ENCODE peak calls at places on chromosomes 4 and X, in seven cellular contexts. One of them, this sample, is unnamed.

GRCh38 chr4:79684516-79684915 is 276.5 kb upstream of the GK2 start:
- DNase-seq in left lung: no peak
- DNase-seq in upper lobe of right lung: no peak
- DNase-seq in OCI-LY7: no peak
- DNase-seq in HCT116: no peak
- DNase-seq in prostate gland: no peak
- DNase-seq in heart right ventricle: no peak
- DNase-seq in this sample: no peak

GRCh38 chr4:71064521-71064920 is 71.1 kb downstream of the DCK start:
- DNase-seq in HCT116: no peak
- DNase-seq in OCI-LY7: no peak
- DNase-seq in left lung: no peak
- DNase-seq in prostate gland: no peak
- DNase-seq in upper lobe of right lung: no peak
- DNase-seq in heart right ventricle: no peak
- DNase-seq in this sample: no peak

GRCh38 chr4:111618908-111619307 is 526.3 kb upstream of the FAM241A start:
- DNase-seq in HCT116: no peak
- DNase-seq in prostate gland: no peak
- DNase-seq in left lung: no peak
- DNase-seq in OCI-LY7: no peak
- DNase-seq in heart right ventricle: no peak
- DNase-seq in upper lobe of right lung: no peak
- DNase-seq in this sample: no peak

GRCh38 chr4:175811171-175811570 is 893 bp downstream of the GPM6A start:
- DNase-seq in heart right ventricle: no peak
- DNase-seq in HCT116: no peak
- DNase-seq in left lung: no peak
- DNase-seq in prostate gland: no peak
- DNase-seq in upper lobe of right lung: no peak
- DNase-seq in OCI-LY7: no peak
- DNase-seq in this sample: no peak

GRCh38 chr4:8558080-8558960 is 21.9 kb upstream of the GPR78 start:
- DNase-seq in heart right ventricle: no peak
- DNase-seq in prostate gland: no peak
- DNase-seq in left lung: no peak
- DNase-seq in HCT116: no peak
- DNase-seq in upper lobe of right lung: peak
- DNase-seq in OCI-LY7: no peak
- DNase-seq in this sample: no peak

GRCh38 chr4:14262221-14262620 is 634.7 kb upstream of the BOD1L1 start:
- DNase-seq in left lung: no peak
- DNase-seq in HCT116: no peak
- DNase-seq in upper lobe of right lung: no peak
- DNase-seq in OCI-LY7: no peak
- DNase-seq in heart right ventricle: no peak
- DNase-seq in prostate gland: no peak
- DNase-seq in this sample: no peak

GRCh38 chr4:108117473-108118182 is 51.1 kb downstream of the LEF1 start:
- DNase-seq in HCT116: no peak
- DNase-seq in OCI-LY7: peak
- DNase-seq in upper lobe of right lung: no peak
- DNase-seq in left lung: no peak
- DNase-seq in prostate gland: no peak
- DNase-seq in heart right ventricle: no peak
- DNase-seq in this sample: no peak

GRCh38 chr4:113692809-113693411 is 68.6 kb downstream of the CAMK2D start:
- DNase-seq in upper lobe of right lung: no peak
- DNase-seq in heart right ventricle: no peak
- DNase-seq in HCT116: no peak
- DNase-seq in OCI-LY7: peak
- DNase-seq in left lung: no peak
- DNase-seq in prostate gland: no peak
- DNase-seq in this sample: no peak

GRCh38 chr4:118849867-118850812 is 14.2 kb upstream of the SEC24D start:
- DNase-seq in upper lobe of right lung: no peak
- DNase-seq in HCT116: no peak
- DNase-seq in left lung: no peak
- DNase-seq in prostate gland: no peak
- DNase-seq in OCI-LY7: peak
- DNase-seq in heart right ventricle: no peak
- DNase-seq in this sample: no peak

GRCh38 chrX:13791559-13791958 is 25.3 kb downstream of the GPM6B start:
- DNase-seq in left lung: no peak
- DNase-seq in upper lobe of right lung: no peak
- DNase-seq in prostate gland: peak
- DNase-seq in heart right ventricle: no peak
- DNase-seq in OCI-LY7: no peak
- DNase-seq in HCT116: no peak
- DNase-seq in this sample: no peak

GRCh38 chr4:18022572-18023039 is 1.1 kb upstream of the LCORL start:
- DNase-seq in left lung: no peak
- DNase-seq in upper lobe of right lung: no peak
- DNase-seq in OCI-LY7: no peak
- DNase-seq in prostate gland: no peak
- DNase-seq in HCT116: no peak
- DNase-seq in heart right ventricle: no peak
- DNase-seq in this sample: no peak

GRCh38 chr4:12146349-12146748 is 717.7 kb upstream of the HS3ST1 start:
- DNase-seq in heart right ventricle: no peak
- DNase-seq in left lung: no peak
- DNase-seq in HCT116: no peak
- DNase-seq in upper lobe of right lung: no peak
- DNase-seq in prostate gland: no peak
- DNase-seq in OCI-LY7: no peak
- DNase-seq in this sample: no peak

GRCh38 chr4:139887378-139887801 is 221.8 kb downstream of the MGST2 start:
- DNase-seq in heart right ventricle: no peak
- DNase-seq in HCT116: no peak
- DNase-seq in OCI-LY7: no peak
- DNase-seq in prostate gland: no peak
- DNase-seq in left lung: no peak
- DNase-seq in upper lobe of right lung: no peak
- DNase-seq in this sample: no peak

GRCh38 chr4:87053064-87053693 is 118.4 kb downstream of the AFF1 start:
- DNase-seq in heart right ventricle: no peak
- DNase-seq in HCT116: no peak
- DNase-seq in prostate gland: no peak
- DNase-seq in left lung: no peak
- DNase-seq in OCI-LY7: no peak
- DNase-seq in upper lobe of right lung: no peak
- DNase-seq in this sample: no peak

GRCh38 chrX:105543271-105543670 is 279.1 kb upstream of the NRK start:
- DNase-seq in left lung: no peak
- DNase-seq in upper lobe of right lung: no peak
- DNase-seq in OCI-LY7: no peak
- DNase-seq in HCT116: no peak
- DNase-seq in prostate gland: no peak
- DNase-seq in heart right ventricle: no peak
- DNase-seq in this sample: no peak

GRCh38 chr4:152307669-152308068 is 228.2 kb downstream of the FBXW7 start:
- DNase-seq in heart right ventricle: no peak
- DNase-seq in prostate gland: no peak
- DNase-seq in HCT116: no peak
- DNase-seq in left lung: no peak
- DNase-seq in OCI-LY7: peak
- DNase-seq in upper lobe of right lung: no peak
- DNase-seq in this sample: no peak

GRCh38 chr4:152308925-152309324 is 227.0 kb downstream of the FBXW7 start:
- DNase-seq in prostate gland: no peak
- DNase-seq in heart right ventricle: no peak
- DNase-seq in OCI-LY7: no peak
- DNase-seq in left lung: no peak
- DNase-seq in HCT116: no peak
- DNase-seq in upper lobe of right lung: no peak
- DNase-seq in this sample: peak

GRCh38 chr4:152299553-152299952 is 236.3 kb downstream of the FBXW7 start:
- DNase-seq in left lung: no peak
- DNase-seq in HCT116: no peak
- DNase-seq in upper lobe of right lung: no peak
- DNase-seq in prostate gland: no peak
- DNase-seq in OCI-LY7: no peak
- DNase-seq in heart right ventricle: no peak
- DNase-seq in this sample: no peak

GRCh38 chr4:152301381-152301780 is 234.5 kb downstream of the FBXW7 start:
- DNase-seq in upper lobe of right lung: no peak
- DNase-seq in left lung: no peak
- DNase-seq in OCI-LY7: no peak
- DNase-seq in heart right ventricle: no peak
- DNase-seq in HCT116: no peak
- DNase-seq in prostate gland: no peak
- DNase-seq in this sample: no peak

DNA sequence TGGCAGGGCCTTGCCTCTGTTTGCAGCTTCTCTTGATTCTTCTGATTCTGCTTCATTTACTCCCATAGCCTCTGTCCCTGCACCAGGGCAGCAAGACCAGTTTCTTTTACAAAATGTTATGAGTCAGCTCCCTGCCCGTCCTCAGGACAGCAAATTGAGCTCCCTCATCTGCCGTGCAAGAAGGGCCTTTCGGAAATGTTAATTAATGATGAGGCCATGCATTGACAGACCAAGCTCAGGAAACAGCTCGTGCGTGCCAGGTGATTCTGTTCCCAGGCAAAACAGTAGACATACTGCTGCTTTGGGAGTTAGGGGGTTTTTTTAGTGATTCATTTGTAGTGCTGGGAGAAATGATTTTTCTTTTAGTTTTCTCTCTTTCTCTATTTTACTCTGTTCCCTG is 231.7 kb downstream of the FBXW7 start:
- DNase-seq in HCT116: no peak
- DNase-seq in upper lobe of right lung: no peak
- DNase-seq in prostate gland: no peak
- DNase-seq in heart right ventricle: no peak
- DNase-seq in left lung: no peak
- DNase-seq in OCI-LY7: no peak
- DNase-seq in this sample: no peak
- H3K4me3 ChIP-seq in HCT116: no peak
- H3K4me3 ChIP-seq in upper lobe of right lung: no peak
- H3K4me3 ChIP-seq in prostate gland: no peak
- H3K4me3 ChIP-seq in heart right ventricle: no peak
- H3K4me3 ChIP-seq in left lung: no peak
- H3K4me3 ChIP-seq in OCI-LY7: no peak
- H3K4me3 ChIP-seq in this sample: no peak

GRCh38 chr4:77578145-77578544 is 27.5 kb upstream of the CXCL13 start:
- DNase-seq in prostate gland: no peak
- DNase-seq in upper lobe of right lung: no peak
- DNase-seq in OCI-LY7: no peak
- DNase-seq in HCT116: no peak
- DNase-seq in left lung: no peak
- DNase-seq in heart right ventricle: no peak
- DNase-seq in this sample: no peak
- TF ChIP-seq CTCF in prostate gland: no peak
- TF ChIP-seq CTCF in upper lobe of right lung: no peak
- TF ChIP-seq CTCF in OCI-LY7: peak
- TF ChIP-seq CTCF in HCT116: no peak
- TF ChIP-seq CTCF in left lung: no peak
- TF ChIP-seq CTCF in heart right ventricle: no peak
- TF ChIP-seq CTCF in this sample: peak

DNA sequence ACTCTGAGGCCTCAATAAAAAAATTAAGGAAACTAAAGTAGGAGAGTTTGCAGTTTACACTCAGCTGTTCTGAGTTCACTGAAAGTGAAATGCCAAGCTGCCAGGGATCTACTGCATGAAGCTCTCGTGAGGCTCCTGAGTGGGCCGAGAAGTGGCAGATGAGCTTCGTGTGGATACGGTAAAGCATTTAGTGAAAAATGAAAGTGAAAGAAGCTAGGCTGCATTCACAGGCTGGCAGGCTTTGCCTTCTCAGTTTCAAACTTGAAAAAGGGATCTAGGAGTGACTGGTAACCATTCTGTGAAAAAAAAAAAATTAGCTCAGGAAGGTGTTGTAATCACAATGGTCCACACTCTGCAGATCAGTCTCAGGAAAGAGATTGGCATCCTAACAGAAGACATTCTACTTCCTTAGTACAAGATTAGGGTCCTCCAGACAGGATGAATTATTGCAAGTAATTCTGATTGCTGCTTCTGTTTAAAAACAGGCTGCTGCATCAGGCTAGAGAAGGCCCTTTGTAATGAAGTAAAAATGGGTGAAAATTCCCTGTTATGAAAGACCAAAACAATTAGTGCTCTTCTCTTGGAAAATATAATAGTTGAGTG is 679.9 kb downstream of the RPA4 start:
- DNase-seq in HCT116: no peak
- DNase-seq in heart right ventricle: no peak
- DNase-seq in left lung: no peak
- DNase-seq in OCI-LY7: peak
- DNase-seq in prostate gland: peak
- DNase-seq in upper lobe of right lung: no peak
- DNase-seq in this sample: peak
- H3K4me3 ChIP-seq in HCT116: no peak
- H3K4me3 ChIP-seq in heart right ventricle: peak
- H3K4me3 ChIP-seq in left lung: peak
- H3K4me3 ChIP-seq in OCI-LY7: peak
- H3K4me3 ChIP-seq in prostate gland: no peak
- H3K4me3 ChIP-seq in upper lobe of right lung: peak
- H3K4me3 ChIP-seq in this sample: peak

GRCh38 chrX:101460669-101461068 is 24.6 kb upstream of the ARMCX4 start:
- DNase-seq in HCT116: no peak
- DNase-seq in upper lobe of right lung: no peak
- DNase-seq in heart right ventricle: no peak
- DNase-seq in OCI-LY7: no peak
- DNase-seq in prostate gland: no peak
- DNase-seq in left lung: no peak
- DNase-seq in this sample: no peak
- TF ChIP-seq CTCF in HCT116: no peak
- TF ChIP-seq CTCF in upper lobe of right lung: no peak
- TF ChIP-seq CTCF in heart right ventricle: no peak
- TF ChIP-seq CTCF in OCI-LY7: no peak
- TF ChIP-seq CTCF in prostate gland: no peak
- TF ChIP-seq CTCF in left lung: no peak
- TF ChIP-seq CTCF in this sample: no peak

DNA sequence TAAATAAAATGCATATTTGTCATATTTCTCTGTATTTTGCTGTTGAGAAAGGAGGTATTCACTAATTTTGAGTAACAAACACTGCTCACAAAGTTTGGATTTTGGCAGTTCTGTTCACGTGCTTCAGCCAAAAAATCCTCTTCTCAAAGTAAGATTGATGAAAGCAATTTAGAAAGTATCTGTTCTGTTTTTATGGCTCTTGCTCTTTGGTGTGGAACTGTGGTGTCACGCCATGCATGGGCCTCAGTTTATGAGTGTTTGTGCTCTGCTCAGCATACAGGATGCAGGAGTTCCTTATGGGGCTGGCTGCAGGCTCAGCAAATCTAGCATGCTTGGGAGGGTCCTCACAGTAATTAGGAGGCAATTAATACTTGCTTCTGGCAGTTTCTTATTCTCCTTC is 3.3 kb downstream of the HTT start:
- DNase-seq in prostate gland: no peak
- DNase-seq in left lung: no peak
- DNase-seq in heart right ventricle: no peak
- DNase-seq in upper lobe of right lung: no peak
- DNase-seq in OCI-LY7: peak
- DNase-seq in HCT116: no peak
- DNase-seq in this sample: no peak
- H3K4me3 ChIP-seq in prostate gland: no peak
- H3K4me3 ChIP-seq in left lung: no peak
- H3K4me3 ChIP-seq in heart right ventricle: no peak
- H3K4me3 ChIP-seq in upper lobe of right lung: no peak
- H3K4me3 ChIP-seq in OCI-LY7: peak
- H3K4me3 ChIP-seq in HCT116: no peak
- H3K4me3 ChIP-seq in this sample: no peak

This sample was measured in HFF-Myc.